ENCODE peak calls at places on chromosomes 1 and 21, in seven cellular contexts. D, Q, G, O, M, E and Z are unnamed samples.

GRCh38 chr1:236913371-236914037 is 90.7 kb downstream of the MT1HL1 start:
- DNase-seq in Q (no peak), G (no peak), O (no peak), M (peak), E (no peak), D (peak), Z (no peak)

GRCh38 chr1:22844621-22845020 is 128.0 kb downstream of the LACTBL1 start:
- DNase-seq in E (no peak), O (no peak), Q (no peak), D (no peak), G (no peak), M (no peak), Z (no peak)

GRCh38 chr1:220426989-220427388 is 100.9 kb upstream of the MARK1 start:
- DNase-seq in Q (no peak), M (no peak), E (no peak), G (no peak), O (no peak), D (peak), Z (no peak)

GRCh38 chr1:74340656-74341055 is 105.5 kb downstream of the TNNI3K start:
- DNase-seq in M (no peak), E (no peak), O (no peak), D (no peak), G (no peak), Q (no peak), Z (no peak)

GRCh38 chr1:208178091-208178529 is 66.1 kb downstream of the PLXNA2 start:
- DNase-seq in E (no peak), O (no peak), Q (no peak), M (no peak), D (no peak), G (peak), Z (no peak)

GRCh38 chr1:203954788-203955552 is 93.6 kb downstream of the SNRPE start:
- DNase-seq in M (no peak), E (no peak), G (no peak), D (no peak), O (no peak), Q (no peak), Z (no peak)

GRCh38 chr1:210728437-210729149 is 399.9 kb downstream of the HHAT start:
- DNase-seq in M (no peak), O (no peak), G (no peak), Q (no peak), E (no peak), D (no peak), Z (no peak)

GRCh38 chr1:70361727-70362413 is 7.3 kb upstream of the ANKRD13C start:
- DNase-seq in G (no peak), Q (no peak), M (peak), E (no peak), O (no peak), D (no peak), Z (peak)

GRCh38 chr1:111878649-111879048 is 110.8 kb downstream of the KCND3 start:
- DNase-seq in G (no peak), D (peak), O (no peak), E (no peak), Q (no peak), M (no peak), Z (no peak)

GRCh38 chr1:35885961-35886558 is 3.1 kb downstream of the AGO1 start:
- DNase-seq in D (no peak), M (no peak), G (no peak), E (no peak), Q (no peak), O (no peak), Z (no peak)

GRCh38 chr1:54811066-54811465 is 9.9 kb upstream of the TTC22 start:
- DNase-seq in G (no peak), D (no peak), Q (no peak), E (no peak), M (no peak), O (no peak), Z (no peak)

GRCh38 chr1:95309031-95309459 is 75.0 kb downstream of the RWDD3 start:
- DNase-seq in M (peak), Q (peak), D (peak), O (peak), E (no peak), G (no peak), Z (peak)

GRCh38 chr1:180909005-180909414 is 3.7 kb upstream of the KIAA1614 start:
- DNase-seq in D (no peak), E (no peak), M (no peak), O (no peak), G (no peak), Q (no peak), Z (no peak)

GRCh38 chr1:197984273-197984672 is 67.1 kb downstream of the LHX9 start:
- DNase-seq in M (no peak), G (no peak), Q (peak), D (peak), O (no peak), E (no peak), Z (no peak)

GRCh38 chr1:114510235-114511047 is 562 bp downstream of the TRIM33 start:
- DNase-seq in E (peak), M (peak), D (peak), O (peak), Q (no peak), G (peak), Z (peak)

GRCh38 chr21:25859264-25859931 is 124.6 kb downstream of the GABPA start:
- DNase-seq in M (no peak), E (no peak), O (no peak), D (no peak), Q (no peak), G (no peak), Z (no peak)

GRCh38 chr1:205810448-205811157 is 2.4 kb downstream of the SLC41A1 start:
- DNase-seq in G (no peak), M (peak), D (no peak), Q (no peak), E (no peak), O (no peak), Z (no peak)

GRCh38 chr1:180288232-180288818 is 58.3 kb downstream of the LHX4 start:
- DNase-seq in Q (no peak), D (no peak), E (no peak), O (no peak), G (no peak), M (no peak), Z (peak)

GRCh38 chr1:90434460-90434859 is 282.6 kb downstream of the BARHL2 start:
- DNase-seq in E (no peak), G (no peak), M (no peak), O (no peak), D (no peak), Q (no peak), Z (no peak)

GRCh38 chr1:212526111-212526491 is 82.5 kb upstream of the ATF3 start:
- DNase-seq in Q (no peak), D (no peak), M (no peak), O (no peak), E (no peak), G (no peak), Z (no peak)

GRCh38 chr1:210516675-210517459 is 188.2 kb downstream of the HHAT start:
- DNase-seq in M (no peak), D (no peak), Q (no peak), O (no peak), G (no peak), E (no peak), Z (no peak)

GRCh38 chr1:30880631-30881155 is 27.9 kb downstream of the SDC3 start:
- DNase-seq in M (no peak), Q (no peak), G (no peak), O (no peak), E (no peak), D (no peak), Z (no peak)

GRCh38 chr1:75725861-75726361 is 1.4 kb downstream of the ACADM start:
- DNase-seq in E (no peak), O (no peak), D (no peak), G (no peak), Q (no peak), M (no peak), Z (no peak)

GRCh38 chr1:6401673-6402072 is 8.1 kb upstream of the ACOT7 start:
- DNase-seq in D (peak), G (no peak), M (no peak), Q (no peak), O (no peak), E (no peak), Z (no peak)

GRCh38 chr1:197663178-197663953 is 111.9 kb downstream of the DENND1B start:
- DNase-seq in G (no peak), M (no peak), E (no peak), Q (no peak), D (no peak), O (no peak), Z (peak)

GRCh38 chr1:89528382-89528780 is 3.8 kb downstream of the LRRC8B start:
- DNase-seq in M (no peak), E (no peak), D (no peak), G (no peak), Q (no peak), O (no peak), Z (no peak)

GRCh38 chr1:238677567-238677966 is 708.8 kb upstream of the CHRM3 start:
- DNase-seq in E (no peak), D (peak), G (no peak), M (peak), Q (no peak), O (no peak), Z (no peak)

GRCh38 chr1:1185101-1185765 is 11.6 kb downstream of the TTLL10 start:
- DNase-seq in G (peak), O (no peak), D (no peak), M (no peak), E (no peak), Q (no peak), Z (no peak)

GRCh38 chr1:234154320-234155251 is 218.7 kb upstream of the COA6 start:
- DNase-seq in E (no peak), G (no peak), D (peak), Q (peak), O (peak), M (peak), Z (peak)

GRCh38 chr1:41498391-41498790 is 13.9 kb upstream of the EDN2 start:
- DNase-seq in D (peak), M (no peak), Q (no peak), O (no peak), G (no peak), E (no peak), Z (no peak)

GRCh38 chr1:209010831-209011230 is 572.7 kb upstream of the CAMK1G start:
- DNase-seq in D (no peak), O (no peak), G (no peak), M (no peak), E (no peak), Q (no peak), Z (no peak)

GRCh38 chr1:201220388-201220715 is 29.7 kb downstream of the IGFN1 start:
- DNase-seq in Q (no peak), M (no peak), D (no peak), O (no peak), G (no peak), E (no peak), Z (no peak)

GRCh38 chr1:6454856-6455751 is 10.9 kb downstream of the TNFRSF25 start:
- DNase-seq in Q (no peak), E (no peak), D (no peak), O (no peak), G (no peak), M (no peak), Z (no peak)

GRCh38 chr1:50774759-50775351 is 185.2 kb downstream of the FAF1 start:
- DNase-seq in E (no peak), G (no peak), O (peak), D (peak), M (peak), Q (peak), Z (peak)

GRCh38 chr1:42145190-42145716 is 8.0 kb upstream of the GUCA2B start:
- DNase-seq in M (no peak), D (no peak), Q (no peak), E (no peak), G (no peak), O (no peak), Z (no peak)

GRCh38 chr1:53062731-53063591 is 948 bp downstream of the PODN start:
- DNase-seq in O (no peak), G (no peak), Q (no peak), D (no peak), M (no peak), E (peak), Z (peak)

GRCh38 chr1:115810609-115811008 is 30.3 kb downstream of the NHLH2 start:
- DNase-seq in O (no peak), G (no peak), E (no peak), M (no peak), D (no peak), Q (no peak), Z (no peak)

GRCh38 chr1:217315346-217315745 is 315.5 kb downstream of the GPATCH2 start:
- DNase-seq in G (no peak), O (no peak), Q (no peak), D (peak), E (no peak), M (no peak), Z (no peak)

GRCh38 chr1:33131191-33131590 is 50.2 kb downstream of the AZIN2 start:
- DNase-seq in D (no peak), E (no peak), O (no peak), M (no peak), G (no peak), Q (no peak), Z (no peak)

GRCh38 chr1:185720633-185721272 is 13.4 kb upstream of the HMCN1 start:
- DNase-seq in M (peak), D (peak), E (no peak), O (no peak), Q (no peak), G (no peak), Z (peak)